ENCODE peak calls at places on chromosomes 1 and 21, in six cellular contexts. L is suprapubic skin, X is heart left ventricle, G is stomach, Z is adrenal gland, T is right lobe of liver. I is an unnamed sample.

GRCh38 chr1:33502726-33503125 is 30.3 kb downstream of the ZSCAN20 start:
- DNase-seq in L (no peak), X (no peak), G (no peak), Z (no peak), T (no peak), I (no peak)

GRCh38 chr1:116628448-116628847 is 39.1 kb downstream of the IGSF3 start:
- DNase-seq in L (no peak), X (no peak), G (no peak), Z (no peak), T (no peak), I (no peak)

GRCh38 chr1:181802466-181802865 is 259.0 kb downstream of the ZNF648 start:
- DNase-seq in L (no peak), X (no peak), G (no peak), Z (no peak), T (no peak), I (no peak)

GRCh38 chr1:223741861-223742260 is 29.5 kb downstream of the CAPN2 start:
- DNase-seq in L (no peak), X (no peak), G (no peak), Z (no peak), T (no peak), I (no peak)

GRCh38 chr1:232950197-232950918 is at the start of gene NTPCR:
- DNase-seq in L (peak; percentile 94), X (peak; percentile 94), G (peak; percentile 96), Z (peak; percentile 95), T (peak; percentile 95), I (peak; percentile 95)

GRCh38 chr1:64474639-64475038 is 4.7 kb downstream of the CACHD1 start:
- DNase-seq in L (no peak), X (peak; percentile 36), G (peak; percentile 91), Z (peak; percentile 90), T (no peak), I (peak; percentile 88)

GRCh38 chr1:48469616-48470500 is 2.1 kb downstream of the SPATA6 start:
- DNase-seq in L (peak; percentile 67), X (peak; percentile 57), G (peak; percentile 71), Z (peak; percentile 59), T (no peak), I (peak; percentile 75)

GRCh38 chr21:18245493-18245967 is 897 bp downstream of the CHODL start:
- DNase-seq in L (no peak), X (no peak), G (no peak), Z (no peak), T (no peak), I (no peak)

GRCh38 chr21:34583926-34584563 is 30.9 kb downstream of the RCAN1 start:
- DNase-seq in L (no peak), X (no peak), G (no peak), Z (no peak), T (no peak), I (no peak)

GRCh38 chr1:32767156-32767555 is 50.0 kb downstream of the YARS1 start:
- DNase-seq in L (no peak), X (no peak), G (no peak), Z (no peak), T (no peak), I (no peak)

DNA sequence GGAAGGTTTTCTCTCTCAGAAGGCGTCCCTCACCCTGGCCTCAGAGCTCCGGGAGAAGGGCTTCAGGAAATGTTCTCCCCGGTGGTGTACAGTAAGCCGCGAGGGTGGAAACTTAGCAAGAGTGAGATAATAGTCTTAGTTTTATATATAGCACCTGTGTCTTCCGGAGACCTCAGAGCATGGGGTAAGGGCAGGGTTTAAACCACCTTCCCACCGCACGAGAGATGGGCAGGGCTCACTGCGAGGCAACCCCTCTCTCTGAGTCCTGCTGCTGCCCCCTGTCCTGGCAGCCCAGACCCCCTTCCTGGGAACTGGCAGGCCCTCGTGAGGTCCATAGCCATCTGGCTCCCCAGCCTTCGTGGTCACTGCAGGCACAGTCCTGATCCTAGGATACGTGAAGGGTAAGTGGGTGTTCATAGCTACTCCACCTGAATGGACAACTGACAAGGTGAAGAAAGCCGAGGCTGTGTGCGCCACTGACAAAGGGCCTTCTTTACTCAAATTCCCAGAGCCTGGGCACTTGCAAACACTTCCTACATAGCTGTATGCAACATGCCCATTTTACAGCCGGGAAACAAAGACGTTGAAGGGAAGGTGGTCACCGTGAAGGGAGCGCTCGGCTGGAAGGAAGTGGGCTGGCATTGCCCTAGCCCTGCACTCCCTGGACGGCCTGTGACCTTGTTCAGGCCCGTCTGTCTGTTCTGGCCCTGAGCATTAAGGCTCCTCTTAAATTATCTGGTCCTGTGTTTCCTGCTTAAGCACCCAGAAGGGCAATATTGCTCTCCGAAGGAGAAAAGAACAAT is 26.9 kb downstream of the ITPKB start:
- DNase-seq in L (no peak), X (no peak), G (no peak), Z (no peak), T (no peak), I (no peak)
- H3K4me3 ChIP-seq in L (no peak overlapping the region), X (no peak overlapping the region), G (no peak overlapping the region), Z (no peak overlapping the region), T (no peak overlapping the region), I (no peak overlapping the region)

DNA sequence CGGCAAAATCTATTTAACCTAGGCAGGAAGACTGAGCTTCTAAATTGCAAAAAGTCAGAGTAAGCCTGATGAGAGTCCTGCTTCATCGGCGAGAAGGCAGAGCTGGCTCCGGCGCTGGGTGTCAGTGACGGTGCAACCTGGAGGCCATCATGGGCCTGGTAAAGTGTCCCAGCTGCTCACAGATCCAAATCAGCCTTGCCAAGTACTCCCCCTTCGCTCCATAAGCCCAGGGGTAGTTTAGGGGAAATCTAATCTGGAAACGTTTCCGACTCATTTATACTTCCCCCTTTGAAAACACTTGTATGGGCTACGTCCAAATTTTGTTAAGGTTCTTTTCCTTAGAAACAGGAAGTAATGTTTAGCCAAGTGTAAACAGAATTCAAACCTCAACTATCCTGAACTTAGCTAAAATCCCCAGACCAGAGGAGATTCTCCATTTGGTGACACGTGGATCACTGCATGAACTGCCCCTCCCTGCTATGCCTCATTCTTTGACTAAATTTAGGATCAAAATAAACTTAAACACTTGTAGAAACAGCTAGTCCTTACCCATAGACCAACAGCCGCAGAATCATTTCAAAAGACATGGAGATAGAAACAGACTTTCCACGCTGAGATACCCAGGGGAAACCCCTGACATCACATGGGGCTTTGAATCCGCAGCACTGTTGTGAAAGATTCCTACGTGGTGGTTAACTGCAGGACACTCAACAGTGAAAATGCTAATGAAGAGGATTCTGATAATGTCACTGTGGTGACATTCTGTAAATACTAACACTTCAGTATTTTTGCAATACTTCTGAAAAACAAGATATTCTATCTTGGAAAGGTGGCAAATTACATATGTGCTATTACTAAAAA is 172.7 kb downstream of the TGFBR3 start:
- DNase-seq in L (peak; percentile 83), X (peak; percentile 48), G (no peak), Z (no peak), T (no peak), I (peak; percentile 25)
- TF ChIP-seq POLR2A in L (no peak), X (no peak), G (no peak), Z (no peak), T (no peak), I (no peak)

GRCh38 chr21:14602418-14602987 is 56.4 kb upstream of the SAMSN1 start:
- DNase-seq in L (no peak), X (no peak), G (no peak), Z (no peak), T (no peak), I (no peak)
- H3K4me3 ChIP-seq in L (no peak overlapping the region), X (no peak overlapping the region), G (no peak overlapping the region), Z (no peak overlapping the region), T (no peak overlapping the region), I (no peak overlapping the region)

GRCh38 chr1:100458925-100459814 is 78.8 kb upstream of the GPR88 start:
- DNase-seq in L (peak; percentile 74), X (peak; percentile 60), G (peak; percentile 79), Z (peak; percentile 82), T (peak; percentile 71), I (peak; percentile 68)
- TF ChIP-seq POLR2A in L (no peak), X (no peak), G (no peak), Z (no peak), T (no peak), I (no peak)

GRCh38 chr1:230459463-230459862 is 33.3 kb upstream of the PGBD5 start:
- DNase-seq in L (no peak), X (no peak), G (no peak), Z (peak; percentile 64), T (no peak), I (no peak)

GRCh38 chr1:230453377-230453776 is 27.2 kb upstream of the PGBD5 start:
- DNase-seq in L (no peak), X (no peak), G (no peak), Z (no peak), T (no peak), I (no peak)

GRCh38 chr1:230456478-230456877 is 30.3 kb upstream of the PGBD5 start:
- DNase-seq in L (no peak), X (no peak), G (no peak), Z (no peak), T (no peak), I (no peak)

GRCh38 chr1:230463326-230463725 is 37.2 kb upstream of the PGBD5 start:
- DNase-seq in L (no peak), X (no peak), G (no peak), Z (no peak), T (no peak), I (no peak)

DNA sequence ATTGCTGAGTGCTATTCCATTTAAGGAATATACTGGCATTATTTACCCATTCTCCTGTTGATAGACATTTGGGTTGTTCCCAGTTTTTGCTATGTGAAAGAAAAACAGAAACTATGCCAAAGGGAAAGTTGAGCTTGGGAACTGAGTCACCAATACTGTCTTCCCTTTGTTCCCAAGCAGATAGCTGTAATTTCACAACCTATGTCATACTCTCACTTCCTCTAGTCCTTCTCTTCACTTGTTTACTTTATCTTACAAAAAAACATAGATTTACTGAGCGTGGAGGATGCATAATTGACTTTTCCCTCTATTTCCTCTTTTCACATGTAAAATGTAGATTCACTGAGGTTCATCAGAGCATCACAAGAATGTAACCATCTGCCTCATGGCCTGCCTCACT is 32.4 kb upstream of the PGBD5 start:
- DNase-seq in L (no peak), X (no peak), G (no peak), Z (no peak), T (no peak), I (no peak)
- H3K4me3 ChIP-seq in L (no peak overlapping the region), X (no peak overlapping the region), G (no peak overlapping the region), Z (no peak overlapping the region), T (no peak overlapping the region), I (no peak overlapping the region)

GRCh38 chr1:86184401-86184800 is 27.8 kb upstream of the COL24A1 start:
- DNase-seq in L (no peak), X (no peak), G (no peak), Z (no peak), T (no peak), I (no peak)
- TF ChIP-seq POLR2A in L (no peak), X (no peak), G (no peak), Z (no peak), T (no peak), I (no peak)